ENCODE peak calls at places on chromosomes 5 and 9, in seven cellular contexts. Y, O, Q, F, B, E and V are unnamed samples.

GRCh38 chr5:9441610-9442009 is 104.3 kb downstream of the SEMA5A start:
- DNase-seq in Y (no peak), O (no peak), Q (no peak), F (no peak), B (no peak), E (no peak), V (no peak)

GRCh38 chr5:135356522-135357318 is 42.3 kb downstream of the MACROH2A1 start:
- DNase-seq in Y (no peak), O (peak; percentile 92), Q (peak; percentile 76), F (no peak), B (peak; percentile 77), E (peak; percentile 91), V (no peak)

GRCh38 chr5:153135416-153135815 is 355.1 kb upstream of the GRIA1 start:
- DNase-seq in Y (no peak), O (no peak), Q (no peak), F (no peak), B (peak; percentile 0), E (no peak), V (no peak)

GRCh38 chr9:96038914-96039313 is 163.4 kb downstream of the ERCC6L2 start:
- DNase-seq in Y (no peak), O (no peak), Q (no peak), F (no peak), B (no peak), E (no peak), V (no peak)

GRCh38 chr5:109105631-109106267 is 304.0 kb downstream of the PJA2 start:
- DNase-seq in Y (peak; percentile 79), O (peak; percentile 91), Q (peak; percentile 80), F (no peak), B (peak; percentile 75), E (no peak), V (no peak)

GRCh38 chr5:96569770-96570169 is 92.4 kb upstream of the CAST start:
- DNase-seq in Y (no peak), O (peak; percentile 56), Q (no peak), F (no peak), B (no peak), E (no peak), V (no peak)

GRCh38 chr9:87149794-87150193 is 202.5 kb upstream of the GAS1 start:
- DNase-seq in Y (peak; percentile 14), O (peak; percentile 47), Q (peak; percentile 6), F (no peak), B (no peak), E (no peak), V (no peak)

GRCh38 chr9:71446499-71447411 is 321.6 kb downstream of the CEMIP2 start:
- DNase-seq in Y (peak; percentile 6), O (peak; percentile 50), Q (peak; percentile 48), F (peak; percentile 67), B (peak; percentile 54), E (no peak), V (peak; percentile 68)

GRCh38 chr5:172502969-172503368 is 48.6 kb upstream of the SH3PXD2B start:
- DNase-seq in Y (no peak), O (peak; percentile 8), Q (no peak), F (peak; percentile 42), B (no peak), E (no peak), V (no peak)

GRCh38 chr9:30584559-30584958 is 1799.9 kb upstream of the ACO1 start:
- DNase-seq in Y (no peak), O (no peak), Q (no peak), F (no peak), B (no peak), E (no peak), V (no peak)

GRCh38 chr9:114005371-114006154 is 72.5 kb downstream of the AMBP start:
- DNase-seq in Y (no peak), O (no peak), Q (no peak), F (no peak), B (no peak), E (no peak), V (no peak)

GRCh38 chr9:106535439-106535838 is 327.5 kb upstream of the ZNF462 start:
- DNase-seq in Y (no peak), O (no peak), Q (no peak), F (no peak), B (no peak), E (peak; percentile 36), V (no peak)

GRCh38 chr5:126339215-126339805 is 83.9 kb upstream of the GRAMD2B start:
- DNase-seq in Y (no peak), O (peak; percentile 64), Q (peak; percentile 60), F (peak; percentile 79), B (peak; percentile 79), E (no peak), V (peak; percentile 54)

GRCh38 chr5:103487253-103487652 is 75.3 kb downstream of the NUDT12 start:
- DNase-seq in Y (peak; percentile 71), O (peak; percentile 40), Q (no peak), F (no peak), B (no peak), E (no peak), V (no peak)

GRCh38 chr5:177393990-177394389 is 6.5 kb downstream of the PFN3 start:
- DNase-seq in Y (no peak), O (no peak), Q (no peak), F (no peak), B (no peak), E (no peak), V (no peak)

GRCh38 chr5:41650131-41650530 is 139.7 kb upstream of the PLCXD3 start:
- DNase-seq in Y (no peak), O (no peak), Q (no peak), F (no peak), B (no peak), E (peak; percentile 32), V (no peak)

GRCh38 chr5:36944607-36945225 is 68.1 kb downstream of the NIPBL start:
- DNase-seq in Y (no peak), O (peak; percentile 71), Q (no peak), F (peak; percentile 22), B (peak; percentile 84), E (no peak), V (peak; percentile 18)

GRCh38 chr5:144467795-144468194 is 297.1 kb downstream of the KCTD16 start:
- DNase-seq in Y (no peak), O (peak; percentile 57), Q (peak; percentile 28), F (peak; percentile 59), B (peak; percentile 24), E (no peak), V (no peak)

GRCh38 chr5:14161825-14162556 is 18.8 kb downstream of the TRIO start:
- DNase-seq in Y (no peak), O (no peak), Q (no peak), F (peak; percentile 36), B (no peak), E (no peak), V (no peak)

GRCh38 chr5:39671421-39672110 is 246.8 kb upstream of the DAB2 start:
- DNase-seq in Y (no peak), O (no peak), Q (no peak), F (no peak), B (no peak), E (no peak), V (no peak)

GRCh38 chr9:114002986-114003740 is 74.9 kb downstream of the AMBP start:
- DNase-seq in Y (no peak), O (no peak), Q (no peak), F (no peak), B (no peak), E (no peak), V (no peak)

GRCh38 chr5:167064199-167064811 is 1227.1 kb upstream of the WWC1 start:
- DNase-seq in Y (no peak), O (peak; percentile 1), Q (no peak), F (no peak), B (no peak), E (no peak), V (no peak)

GRCh38 chr5:132065351-132065937 is 5.0 kb downstream of the IL3 start:
- DNase-seq in Y (no peak), O (peak; percentile 56), Q (peak; percentile 66), F (peak; percentile 85), B (peak; percentile 84), E (peak; percentile 43), V (peak; percentile 74)

GRCh38 chr9:36207016-36207415 is 16.3 kb downstream of the CLTA start:
- DNase-seq in Y (no peak), O (peak; percentile 50), Q (peak; percentile 46), F (no peak), B (no peak), E (no peak), V (no peak)

GRCh38 chr5:34511063-34511462 is 145.1 kb upstream of the RAI14 start:
- DNase-seq in Y (no peak), O (no peak), Q (no peak), F (no peak), B (no peak), E (no peak), V (no peak)

GRCh38 chr9:117744390-117744789 is 40.2 kb downstream of the TLR4 start:
- DNase-seq in Y (no peak), O (no peak), Q (no peak), F (no peak), B (no peak), E (no peak), V (peak; percentile 15)

GRCh38 chr5:31232273-31232888 is 38.9 kb downstream of the CDH6 start:
- DNase-seq in Y (no peak), O (peak; percentile 71), Q (peak; percentile 63), F (peak; percentile 51), B (peak; percentile 24), E (peak; percentile 31), V (peak; percentile 31)

GRCh38 chr5:149853701-149854100 is 90.9 kb downstream of the PDE6A start:
- DNase-seq in Y (no peak), O (no peak), Q (no peak), F (no peak), B (no peak), E (no peak), V (no peak)

GRCh38 chr9:34612788-34613390 is 992 bp upstream of the RPP25L start:
- DNase-seq in Y (no peak), O (peak; percentile 67), Q (peak; percentile 65), F (peak; percentile 80), B (peak; percentile 82), E (peak; percentile 80), V (peak; percentile 83)